ENCODE peak calls at places on chromosomes 2 and 18, in five cellular contexts. C is HCT116; H is neural progenitor cell; L is neuronal stem cell; Q is CD8-positive, alpha-beta T cell. D is an unnamed sample. For H3K27me3, the result is how much of the 10 kb centered on the place peaks cover.

GRCh38 chr18:78704960-78705600 is 274.5 kb upstream of the SALL3 start:
- DNase-seq in C (no peak), Q (no peak), H (no peak), L (no peak), D (no peak)

GRCh38 chr2:74865770-74866674 is 32.1 kb downstream of the HK2 start:
- DNase-seq in Q (no peak), H (no peak), C (peak), L (no peak), D (no peak)

GRCh38 chr2:11409184-11409959 is 56.6 kb downstream of the E2F6 start:
- DNase-seq in L (no peak), H (no peak), Q (no peak), C (no peak), D (no peak)

GRCh38 chr2:42823744-42824453 is 31.5 kb upstream of the HAAO start:
- DNase-seq in C (no peak), Q (no peak), L (no peak), H (no peak), D (no peak)

GRCh38 chr18:76495435-76496199 is 575 bp upstream of the ZNF516 start:
- DNase-seq in L (peak), H (peak), Q (no peak), C (no peak), D (no peak)

GRCh38 chr2:66171530-66171929 is 263.4 kb upstream of the MEIS1 start:
- DNase-seq in C (no peak), Q (no peak), L (no peak), H (no peak), D (no peak)

GRCh38 chr2:170512271-170512670 is 202.9 kb upstream of the SP5 start:
- DNase-seq in L (no peak), C (no peak), Q (no peak), H (no peak), D (no peak)

GRCh38 chr2:200414367-200414766 is 95.5 kb downstream of the KCTD18 start:
- DNase-seq in C (no peak), H (no peak), Q (no peak), L (no peak), D (no peak)

GRCh38 chr2:24334245-24334633 is 26.1 kb downstream of the ITSN2 start:
- DNase-seq in Q (no peak), L (no peak), C (no peak), H (no peak), D (no peak)

GRCh38 chr2:166765141-166765540 is 123.1 kb upstream of the XIRP2 start:
- DNase-seq in C (no peak), Q (no peak), H (peak), L (no peak), D (no peak)

GRCh38 chr2:161123531-161124030 is 36.6 kb upstream of the TANK start:
- DNase-seq in Q (no peak), H (no peak), L (no peak), C (peak), D (no peak)

GRCh38 chr2:99297990-99298389 is 3.0 kb downstream of the LYG1 start:
- DNase-seq in C (no peak), L (no peak), Q (no peak), H (no peak), D (no peak)

GRCh38 chr2:217979151-217979811 is 23.5 kb downstream of the TNS1 start:
- DNase-seq in C (no peak), Q (no peak), H (peak), L (no peak), D (no peak)

GRCh38 chr2:217978536-217979150 is 24.2 kb downstream of the TNS1 start:
- DNase-seq in Q (no peak), C (no peak), H (peak), L (no peak), D (no peak)

GRCh38 chr2:217980036-217980435 is 22.8 kb downstream of the TNS1 start:
- DNase-seq in Q (no peak), H (no peak), C (no peak), L (no peak), D (no peak)

GRCh38 chr2:217976301-217976700 is 26.5 kb downstream of the TNS1 start:
- DNase-seq in Q (no peak), C (no peak), H (no peak), L (no peak), D (no peak)

DNA sequence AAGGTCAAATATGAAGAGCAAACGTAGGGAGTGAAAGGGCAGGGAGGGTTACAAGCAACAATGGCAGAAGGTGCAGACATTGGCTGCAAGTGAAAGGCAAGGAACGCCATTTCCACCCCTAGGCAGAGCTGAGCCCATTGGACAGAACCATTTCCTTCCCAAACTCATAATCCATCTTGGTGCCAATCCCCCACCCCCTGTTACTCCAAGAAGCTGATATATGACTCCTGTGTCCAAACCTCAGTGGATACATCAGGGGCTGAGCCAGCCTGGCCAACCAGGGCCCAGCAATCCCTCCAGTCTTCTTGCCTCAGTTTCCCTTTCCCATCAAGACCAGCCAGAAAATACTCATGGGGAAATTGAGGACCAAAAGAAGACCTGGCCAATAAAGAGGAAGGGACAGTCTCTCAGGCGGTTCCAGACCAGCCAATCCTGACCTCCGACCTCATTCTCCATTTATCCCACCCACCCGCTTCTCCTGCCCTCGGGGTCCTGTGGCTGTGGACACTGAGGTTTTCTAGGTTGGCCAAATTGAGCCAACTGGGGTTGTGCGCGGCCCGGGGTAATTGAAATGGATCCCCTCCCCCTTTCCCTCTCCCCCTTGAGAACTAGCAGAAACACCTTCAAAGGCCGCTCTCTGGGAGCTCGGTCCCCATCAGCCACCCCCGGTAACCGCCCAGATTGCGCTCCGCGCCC is 24.8 kb downstream of the TNS1 start:
- DNase-seq in H (no peak), L (no peak), Q (no peak), C (no peak), D (no peak)
- H3K27me3 ChIP-seq in H (half or more), L (under half), Q (under half), C (under half), D (under half)

DNA sequence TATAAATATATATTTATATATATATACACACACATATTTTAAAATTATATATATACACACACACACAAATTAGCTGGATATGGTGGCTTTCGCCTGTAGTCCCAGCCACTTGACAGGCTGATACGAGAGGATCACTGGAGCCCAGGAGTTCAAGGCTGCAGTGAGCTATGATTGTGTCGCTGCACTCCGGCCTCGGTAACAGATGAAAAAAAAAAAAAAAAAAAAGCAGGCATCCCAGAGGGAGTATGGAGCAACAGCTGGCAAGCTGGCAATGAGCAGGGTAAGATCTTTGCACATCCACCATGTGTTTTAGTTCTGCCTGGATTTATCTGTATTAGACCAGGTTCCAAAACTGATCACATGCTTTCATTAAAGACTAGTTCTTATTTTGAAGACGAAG is 170.1 kb downstream of the MAP2 start:
- DNase-seq in H (no peak), Q (no peak), L (no peak), C (no peak), D (no peak)
- H3K4me3 ChIP-seq in H (no peak), Q (no peak), L (no peak), C (no peak), D (no peak)

DNA sequence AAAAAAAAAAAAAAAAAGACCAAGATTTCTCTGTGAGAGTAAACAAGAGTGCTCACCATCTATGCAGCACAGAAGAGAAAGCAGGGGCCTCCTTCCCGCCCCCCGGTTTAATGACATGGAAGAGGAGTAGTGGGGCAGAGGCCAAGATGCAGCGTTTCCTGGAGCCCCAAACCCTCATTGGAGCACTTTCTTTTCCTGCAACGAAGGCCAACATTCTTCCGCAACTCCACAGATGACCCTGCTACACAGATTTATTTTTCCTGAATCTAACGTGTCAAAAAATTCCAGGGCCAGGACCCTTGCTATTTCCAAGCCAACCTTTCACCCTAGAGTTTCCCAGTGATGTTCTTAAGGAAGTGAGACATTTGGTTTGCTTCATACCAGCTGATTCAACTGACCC is 189.6 kb downstream of the MIB1 start:
- DNase-seq in H (no peak), C (no peak), Q (no peak), L (no peak), D (no peak)
- H3K27me3 ChIP-seq in H (half or more), C (under half), Q (under half), L (under half), D (under half)

GRCh38 chr2:9258953-9259399 is 52.4 kb downstream of the ASAP2 start:
- DNase-seq in Q (no peak), C (no peak), H (no peak), L (no peak), D (no peak)
- H3K4me3 ChIP-seq in Q (no peak), C (no peak), H (no peak), L (no peak), D (no peak)

DNA sequence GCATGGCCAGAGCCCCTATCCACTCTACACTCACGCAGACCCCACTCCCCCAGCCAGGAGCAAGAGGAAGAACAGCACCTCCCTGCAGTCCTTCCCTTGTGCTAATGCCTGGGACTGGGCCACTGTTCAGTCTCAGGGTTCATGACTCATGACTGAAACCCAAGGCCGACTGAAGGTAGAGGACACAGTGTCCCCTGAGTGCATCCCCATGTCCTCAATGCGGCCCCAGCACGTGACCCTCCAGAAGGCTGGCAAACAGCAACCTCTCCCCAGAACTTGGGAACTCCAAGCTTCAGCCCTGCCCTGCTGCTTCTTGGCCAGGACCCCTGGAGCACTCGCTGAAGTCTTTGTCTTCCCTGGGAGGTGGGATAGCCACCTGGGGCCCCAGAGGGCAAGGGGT is 6.0 kb upstream of the ADRA2B start:
- DNase-seq in Q (no peak), C (no peak), L (no peak), H (no peak), D (no peak)
- H3K27me3 ChIP-seq in Q (under half), C (under half), L (half or more), H (under half), D (under half)

DNA sequence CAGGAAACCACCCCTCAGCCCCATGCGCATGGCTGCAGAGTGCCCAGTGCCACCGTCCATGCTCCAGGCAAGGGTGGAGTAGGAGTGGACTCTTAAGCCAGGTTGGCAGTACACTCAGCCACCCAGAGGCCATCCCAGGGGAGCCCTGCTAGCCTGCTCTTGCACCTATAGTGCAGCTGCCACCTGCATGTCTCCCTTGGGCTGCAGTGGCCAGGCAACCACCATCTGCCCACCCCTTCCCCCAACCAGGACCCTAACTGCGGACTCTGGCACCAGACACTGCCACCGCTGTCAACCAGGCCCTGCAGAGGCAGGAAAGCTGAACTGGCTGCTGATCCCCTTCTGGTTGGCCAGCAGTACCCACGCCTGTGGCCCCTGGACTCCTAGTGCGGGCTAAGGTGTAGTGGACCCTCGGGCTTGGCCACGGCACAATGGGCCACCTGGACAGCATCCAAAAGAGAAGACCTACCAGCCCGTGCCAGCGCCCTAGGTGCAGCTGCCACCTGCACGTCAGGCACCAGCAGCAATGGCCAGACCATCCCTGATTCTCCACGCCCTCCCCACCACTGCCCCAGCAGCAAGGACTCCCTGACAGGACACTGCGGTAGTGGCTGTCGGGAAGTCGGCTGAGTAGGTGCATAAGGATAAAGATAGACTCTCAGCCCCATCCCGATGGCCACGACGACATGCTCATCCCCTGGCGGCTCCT is 72.8 kb downstream of the RPIA start:
- DNase-seq in H (no peak), C (no peak), L (no peak), Q (no peak), D (no peak)
- H3K4me3 ChIP-seq in H (no peak), C (no peak), L (no peak), Q (no peak), D (no peak)

DNA sequence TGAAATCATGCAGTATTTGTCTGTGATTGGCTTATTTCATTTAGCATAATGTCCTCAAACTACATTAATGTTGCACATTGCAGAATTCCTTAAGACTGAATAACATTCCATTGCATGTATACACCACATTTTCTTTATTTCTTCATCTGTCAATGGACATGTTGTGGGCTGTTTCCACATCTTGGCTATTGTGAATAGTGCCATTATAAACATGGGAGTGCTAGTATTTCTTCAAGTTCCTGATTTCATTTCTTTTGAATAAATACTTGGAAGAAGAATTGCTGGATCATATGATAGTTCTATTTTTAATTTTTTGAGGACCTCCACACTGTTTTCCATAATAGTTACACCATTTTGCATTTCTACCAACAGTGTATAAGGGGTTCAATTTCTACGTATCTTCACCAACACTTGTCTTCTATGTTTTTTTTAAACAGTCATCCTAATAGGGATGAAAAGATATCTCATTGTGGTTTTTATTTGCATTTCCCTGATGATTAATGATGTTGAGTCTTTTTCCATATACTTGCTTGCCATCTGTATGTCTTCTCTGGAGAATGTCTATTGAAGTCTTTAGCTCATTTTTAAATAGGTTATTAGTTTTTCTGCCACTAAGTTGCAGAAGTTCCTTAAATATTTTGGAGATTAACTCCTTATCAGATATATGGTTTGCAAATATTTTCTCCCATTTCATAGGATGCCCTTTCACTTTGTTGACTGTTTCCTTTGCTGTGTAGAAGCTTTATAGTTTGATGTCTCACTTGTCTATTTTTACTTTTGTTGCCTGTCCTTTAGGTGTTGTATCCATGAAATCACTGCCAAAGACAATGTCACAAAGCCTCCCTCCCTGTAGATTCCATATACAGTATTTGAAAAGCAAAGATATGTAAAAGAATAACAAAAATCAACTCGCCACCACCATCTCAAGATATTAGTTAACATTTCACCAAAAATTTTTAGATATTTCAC is 14.6 kb downstream of the FBXO11 start:
- DNase-seq in H (no peak), L (no peak), C (no peak), Q (no peak), D (no peak)
- H3K27me3 ChIP-seq in H (under half), L (under half), C (under half), Q (under half), D (under half)

DNA sequence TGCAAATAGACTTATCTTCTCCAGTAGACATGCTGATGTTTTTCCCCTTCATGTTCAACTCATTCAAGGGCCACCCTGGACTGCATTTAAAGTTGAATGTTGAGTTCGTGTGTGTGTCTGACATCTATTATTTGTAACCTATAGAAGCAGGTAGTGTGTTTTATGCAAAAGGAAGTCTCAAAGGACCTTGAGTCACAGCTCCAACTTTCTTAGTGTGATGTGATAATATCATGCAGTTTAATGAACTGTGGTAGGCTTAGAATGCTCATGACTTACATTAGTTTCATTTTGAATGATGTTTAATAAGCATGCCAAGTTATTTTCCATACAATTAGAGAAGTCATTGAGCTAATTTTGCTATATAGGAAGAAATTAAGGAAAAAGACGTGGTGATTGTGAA is 67.9 kb downstream of the CERS6 start:
- DNase-seq in Q (no peak), H (no peak), C (no peak), L (no peak), D (no peak)
- H3K4me3 ChIP-seq in Q (no peak), H (no peak), C (no peak), L (no peak), D (no peak)

D was measured in lower lobe of right lung.